ENCODE peak calls at places on chromosomes 16 and 17, in six cellular contexts. D is colonic mucosa, B is PC-9, J is Panc1, H is left ventricle myocardium inferior, S is uterus. K is an unnamed sample.

GRCh38 chr17:29111816-29112499 is 68.2 kb downstream of the MYO18A start:
- DNase-seq in D (peak), B (no peak), J (no peak), H (peak), S (peak), K (no peak)

GRCh38 chr17:2170023-2170422 is 115.1 kb downstream of the HIC1 start:
- DNase-seq in D (no peak), B (no peak), J (no peak), H (no peak), S (no peak), K (no peak)

GRCh38 chr17:6546069-6546718 is 10.2 kb downstream of the PITPNM3 start:
- DNase-seq in D (no peak), B (no peak), J (no peak), H (no peak), S (no peak), K (no peak)

GRCh38 chr17:43669971-43670644 is 8.4 kb upstream of the MEOX1 start:
- DNase-seq in D (peak), B (peak), J (no peak), H (no peak), S (no peak), K (no peak)

GRCh38 chr16:31502981-31503380 is 5.2 kb downstream of the RUSF1 start:
- DNase-seq in D (no peak), B (no peak), J (no peak), H (no peak), S (no peak), K (no peak)

GRCh38 chr17:58504826-58505351 is 9.5 kb downstream of the MTMR4 start:
- DNase-seq in D (no peak), B (peak), J (no peak), H (no peak), S (no peak), K (no peak)

GRCh38 chr17:13025687-13026086 is 7.9 kb upstream of the ELAC2 start:
- DNase-seq in D (no peak), B (no peak), J (no peak), H (no peak), S (no peak), K (no peak)

GRCh38 chr17:7234100-7235012 is at the start of gene DVL2:
- DNase-seq in D (peak), B (peak), J (no peak), H (peak), S (peak), K (peak)

GRCh38 chr17:549197-550040 is 165.2 kb downstream of the VPS53 start:
- DNase-seq in D (no peak), B (no peak), J (no peak), H (no peak), S (no peak), K (no peak)

GRCh38 chr16:67137605-67138004 is 13.2 kb downstream of the B3GNT9 start:
- DNase-seq in D (no peak), B (no peak), J (no peak), H (no peak), S (no peak), K (no peak)

GRCh38 chr16:48329138-48329537 is 56.1 kb downstream of the SIAH1 start:
- DNase-seq in D (no peak), B (no peak), J (no peak), H (no peak), S (no peak), K (no peak)

GRCh38 chr16:48332978-48333377 is 52.2 kb downstream of the SIAH1 start:
- DNase-seq in D (no peak), B (no peak), J (no peak), H (no peak), S (no peak), K (no peak)

GRCh38 chr16:48330133-48330846 is 54.9 kb downstream of the SIAH1 start:
- DNase-seq in D (no peak), B (no peak), J (no peak), H (no peak), S (no peak), K (no peak)

GRCh38 chr16:48334325-48334724 is 50.9 kb downstream of the SIAH1 start:
- DNase-seq in D (no peak), B (no peak), J (no peak), H (no peak), S (no peak), K (no peak)

DNA sequence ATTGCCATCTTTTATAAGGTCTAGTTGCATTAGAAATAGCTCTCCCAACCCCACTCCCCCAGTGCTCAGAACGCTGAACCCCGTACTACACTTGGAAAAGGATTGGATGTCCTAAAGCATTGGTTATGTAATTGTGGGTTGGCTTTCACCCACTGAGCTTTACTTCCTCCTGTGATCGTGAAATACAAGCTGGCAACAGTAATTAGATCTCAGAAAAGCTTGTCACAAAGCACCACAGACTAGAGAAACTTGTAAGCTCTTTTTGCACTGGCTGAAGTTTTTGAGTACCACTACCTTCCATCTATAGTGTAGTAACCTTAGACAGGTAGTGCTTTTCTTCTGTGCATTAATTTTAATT is 54.4 kb downstream of the SIAH1 start:
- DNase-seq in D (no peak), B (no peak), J (no peak), H (no peak), S (no peak), K (no peak)
- TF ChIP-seq CTCF in D (no peak), B (no peak), J (no peak), H (no peak), S (no peak), K (no peak)

GRCh38 chr16:49280022-49280741 is 1.5 kb downstream of the CBLN1 start:
- DNase-seq in D (no peak), B (no peak), J (no peak), H (no peak), S (no peak), K (no peak)
- H3K4me3 ChIP-seq in D (no peak), B (no peak), J (no peak), H (peak), S (no peak), K (peak)

DNA sequence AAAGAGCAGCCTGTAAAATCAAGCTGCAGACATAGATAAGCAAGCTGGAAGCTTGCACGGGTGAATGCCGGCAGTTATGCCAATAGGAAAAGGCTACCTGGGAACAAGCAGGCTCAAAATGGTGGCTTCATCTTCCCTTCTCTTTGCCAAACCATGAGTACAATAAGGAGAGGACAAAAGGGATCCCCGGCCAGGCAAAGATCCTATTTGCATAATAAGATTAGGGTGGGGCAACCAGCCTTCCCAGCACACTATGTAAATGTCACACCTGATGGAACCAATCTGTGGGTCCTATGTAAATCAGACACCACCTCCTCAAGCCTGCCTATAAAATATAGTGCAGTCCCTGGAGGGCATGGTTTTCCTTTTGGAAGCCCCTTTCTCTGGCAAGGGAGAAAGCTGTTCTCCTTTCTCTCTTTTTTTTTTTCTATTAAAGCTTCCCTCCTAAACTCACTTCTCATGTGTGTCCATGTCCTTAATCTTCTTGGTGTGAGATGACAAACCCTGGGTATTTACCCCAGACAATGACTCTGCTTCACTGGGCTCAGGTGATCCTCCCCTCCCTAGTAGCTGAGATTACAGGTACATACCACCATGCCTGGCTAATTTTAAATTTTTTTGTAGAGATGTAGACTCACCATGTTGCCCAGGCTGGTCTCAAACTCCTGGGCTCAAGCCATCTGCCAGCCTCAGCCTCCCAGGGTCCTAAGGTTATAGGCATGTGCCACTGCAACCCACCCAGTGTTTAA is 44.2 kb downstream of the PSMD12 start:
- DNase-seq in D (no peak), B (no peak), J (no peak), H (no peak), S (no peak), K (no peak)
- H3K27ac ChIP-seq in D (no peak), B (no peak), J (no peak), H (no peak), S (no peak), K (no peak)

GRCh38 chr17:15456486-15456885 is 10.9 kb downstream of the CDRT4 start:
- DNase-seq in D (no peak), B (no peak), J (no peak), H (peak), S (peak), K (no peak)

GRCh38 chr17:15453782-15454181 is 13.6 kb downstream of the CDRT4 start:
- DNase-seq in D (no peak), B (no peak), J (no peak), H (no peak), S (no peak), K (no peak)

GRCh38 chr17:15457723-15458094 is 9.7 kb downstream of the CDRT4 start:
- DNase-seq in D (no peak), B (no peak), J (no peak), H (peak), S (peak), K (no peak)

GRCh38 chr17:15454328-15454727 is 13.1 kb downstream of the CDRT4 start:
- DNase-seq in D (no peak), B (no peak), J (no peak), H (no peak), S (no peak), K (no peak)

GRCh38 chr17:15456972-15457722 is 10.3 kb downstream of the CDRT4 start:
- DNase-seq in D (no peak), B (no peak), J (no peak), H (peak), S (peak), K (no peak)
- TF ChIP-seq CTCF in D (no peak), B (no peak), J (no peak), H (peak), S (peak), K (no peak)

K was measured in coronary artery.